ENCODE peak calls at places on chromosomes 3 and 15, in five cellular contexts. F, M, E, K and W are unnamed samples.
A peak's percentile ranks its signal among the peaks of the same experiment; 100 is the strongest.

GRCh38 chr3:74041068-74041675 is 416.4 kb upstream of the PDZRN3 start:
- DNase-seq in F (no peak), M (no peak), E (no peak), K (no peak), W (no peak)

GRCh38 chr3:107927361-107928083 is 163.3 kb downstream of the CD47 start:
- DNase-seq in F (peak; percentile 77), M (peak; percentile 51), E (peak; percentile 17), K (peak; percentile 73), W (peak; percentile 76)

GRCh38 chr3:183507551-183507950 is 48.0 kb downstream of the KLHL6 start:
- DNase-seq in F (no peak), M (no peak), E (no peak), K (no peak), W (no peak)

GRCh38 chr3:13537926-13538325 is 11.0 kb upstream of the FBLN2 start:
- DNase-seq in F (no peak), M (no peak), E (peak; percentile 94), K (no peak), W (peak; percentile 81)

GRCh38 chr3:196215493-196215892 is 841 bp upstream of the SLC51A start:
- DNase-seq in F (no peak), M (no peak), E (no peak), K (no peak), W (no peak)

GRCh38 chr15:55909036-55909811 is 84.2 kb downstream of the NEDD4 start:
- DNase-seq in F (no peak), M (no peak), E (no peak), K (no peak), W (peak; percentile 16)

GRCh38 chr3:12507871-12508281 is 23.6 kb downstream of the TSEN2 start:
- DNase-seq in F (peak; percentile 15), M (peak; percentile 47), E (no peak), K (no peak), W (peak; percentile 49)

GRCh38 chr3:193680220-193680619 is 87.2 kb downstream of the OPA1 start:
- DNase-seq in F (peak; percentile 8), M (no peak), E (no peak), K (no peak), W (no peak)

GRCh38 chr3:176663376-176663775 is 533.9 kb downstream of the TBL1XR1 start:
- DNase-seq in F (no peak), M (no peak), E (no peak), K (no peak), W (no peak)

GRCh38 chr3:176661432-176661964 is 535.8 kb downstream of the TBL1XR1 start:
- DNase-seq in F (no peak), M (no peak), E (no peak), K (no peak), W (no peak)

GRCh38 chr3:176663819-176664218 is 533.5 kb downstream of the TBL1XR1 start:
- DNase-seq in F (no peak), M (no peak), E (peak; percentile 61), K (no peak), W (peak; percentile 21)
- TF ChIP-seq CTCF in F (peak; percentile 18), M (no peak), E (peak; percentile 39), K (no peak), W (no peak)

DNA sequence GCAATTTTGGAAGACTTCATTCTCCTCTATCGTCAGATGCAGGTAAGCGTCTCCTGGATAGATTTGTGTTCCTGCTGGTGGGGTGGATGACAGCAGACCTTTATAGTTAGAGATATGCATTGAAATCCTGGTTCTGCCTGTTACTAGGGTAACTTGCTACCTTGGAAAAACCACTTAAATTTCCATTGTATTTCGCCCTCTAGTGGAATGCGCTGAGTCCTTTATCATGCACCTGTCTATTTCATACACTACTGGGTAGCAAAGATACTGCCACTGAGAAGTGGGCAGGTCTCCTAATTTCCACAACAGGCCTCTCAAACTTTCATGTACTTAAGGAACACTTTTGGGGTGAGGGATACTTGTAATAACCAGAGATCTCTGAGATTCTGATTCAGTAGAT is 209.5 kb upstream of the SUCLG2 start:
- DNase-seq in F (no peak), M (no peak), E (no peak), K (no peak), W (no peak)
- TF ChIP-seq CTCF in F (peak; percentile 24), M (no peak), E (peak; percentile 6), K (no peak), W (no peak)

DNA sequence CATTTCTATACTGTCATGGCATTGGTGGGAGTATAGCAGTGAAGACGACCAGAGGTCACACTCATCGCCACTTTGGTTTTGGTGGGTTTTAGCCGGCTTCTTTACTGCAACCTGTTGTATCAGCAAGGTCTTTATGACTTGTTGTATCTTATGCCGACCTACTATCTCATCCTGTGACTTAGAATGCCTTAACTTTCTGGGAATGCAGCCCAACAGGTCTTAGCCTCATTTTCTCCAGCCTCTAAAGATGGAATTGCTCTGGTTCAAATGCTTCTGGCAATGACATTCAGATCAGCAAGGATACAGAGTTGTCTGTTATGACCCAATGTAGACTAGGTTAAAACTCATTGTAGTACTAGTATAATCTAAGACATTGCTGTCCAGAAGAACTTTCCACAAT is 54.9 kb upstream of the LRTM1 start:
- DNase-seq in F (no peak), M (no peak), E (no peak), K (no peak), W (no peak)
- TF ChIP-seq CTCF in F (no peak), M (no peak), E (no peak), K (no peak), W (no peak)

GRCh38 chr3:23165571-23165970 is 37.6 kb upstream of the UBE2E2 start:
- DNase-seq in F (no peak), M (no peak), E (no peak), K (no peak), W (peak; percentile 8)

GRCh38 chr3:23169551-23169950 is 33.6 kb upstream of the UBE2E2 start:
- DNase-seq in F (no peak), M (no peak), E (no peak), K (no peak), W (no peak)

GRCh38 chr3:23162939-23163338 is 40.2 kb upstream of the UBE2E2 start:
- DNase-seq in F (no peak), M (no peak), E (no peak), K (no peak), W (no peak)

GRCh38 chr3:23170306-23170705 is 32.8 kb upstream of the UBE2E2 start:
- DNase-seq in F (no peak), M (no peak), E (peak; percentile 0), K (no peak), W (no peak)

DNA sequence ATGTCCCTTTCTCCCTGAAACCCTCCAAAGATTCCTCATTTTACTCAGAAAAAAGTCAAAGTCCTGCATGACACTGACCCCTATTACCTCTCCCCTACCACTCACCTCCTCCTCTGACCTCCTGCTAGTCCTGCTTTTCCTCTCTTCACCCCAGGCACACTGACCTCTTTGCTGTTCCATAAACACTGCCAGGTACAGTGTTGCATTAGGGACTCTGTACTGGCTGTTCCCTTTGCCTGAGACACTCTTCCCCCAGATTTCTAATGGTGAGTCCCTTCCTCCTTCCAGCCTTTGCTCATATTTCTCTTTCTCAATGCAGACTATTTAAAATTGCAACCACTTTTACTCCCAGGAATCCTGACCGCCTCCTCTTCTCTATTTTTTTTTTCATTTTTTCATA is 36.3 kb upstream of the UBE2E2 start:
- DNase-seq in F (no peak), M (no peak), E (no peak), K (no peak), W (no peak)
- TF ChIP-seq CTCF in F (no peak), M (no peak), E (no peak), K (no peak), W (no peak)

GRCh38 chr15:60894347-60894746 is 334.8 kb downstream of the RORA start:
- DNase-seq in F (no peak), M (no peak), E (no peak), K (no peak), W (no peak)
- TF ChIP-seq CTCF in F (no peak), M (no peak), E (no peak), K (no peak), W (no peak)